ENCODE peak calls at places on chromosomes 2 and 18, in six cellular contexts. T, E, O, K, A and W are unnamed samples.

GRCh38 chr2:36482576-36483214 is 115.3 kb downstream of the FEZ2 start:
- DNase-seq in T (no peak), E (peak; percentile 67), O (no peak), K (no peak), A (no peak), W (no peak)

GRCh38 chr18:47968721-47969120 is 38.3 kb upstream of the SMAD2 start:
- DNase-seq in T (no peak), E (no peak), O (no peak), K (no peak), A (no peak), W (no peak)

GRCh38 chr2:208072250-208072892 is 47.0 kb upstream of the PLEKHM3 start:
- DNase-seq in T (peak; percentile 28), E (peak; percentile 74), O (peak; percentile 68), K (peak; percentile 1), A (peak; percentile 82), W (peak; percentile 73)

GRCh38 chr18:26640541-26640940 is 92.2 kb upstream of the KCTD1 start:
- DNase-seq in T (no peak), E (no peak), O (no peak), K (no peak), A (no peak), W (no peak)

GRCh38 chr2:236719192-236719635 is 149.6 kb downstream of the ACKR3 start:
- DNase-seq in T (no peak), E (no peak), O (no peak), K (no peak), A (no peak), W (no peak)

GRCh38 chr2:29213871-29214341 is 98.7 kb downstream of the CLIP4 start:
- DNase-seq in T (no peak), E (no peak), O (no peak), K (no peak), A (no peak), W (no peak)

GRCh38 chr2:50620783-50621182 is 411.1 kb downstream of the NRXN1 start:
- DNase-seq in T (no peak), E (no peak), O (no peak), K (no peak), A (no peak), W (no peak)

GRCh38 chr2:172083725-172084483 is 1.4 kb upstream of the DLX1 start:
- DNase-seq in T (no peak), E (no peak), O (no peak), K (no peak), A (no peak), W (no peak)

GRCh38 chr18:50275503-50276036 is 5.8 kb downstream of the MBD1 start:
- DNase-seq in T (no peak), E (no peak), O (no peak), K (no peak), A (no peak), W (no peak)
- H3K36me3 ChIP-seq in T (peaks cover 88% of the 10 kb centered on the region), E (peaks cover 39% of the 10 kb centered on the region), O (peaks cover 84% of the 10 kb centered on the region), K (peaks cover 65% of the 10 kb centered on the region), A (peaks cover 45% of the 10 kb centered on the region), W (peaks cover 59% of the 10 kb centered on the region)

GRCh38 chr18:66111018-66111417 is 360.2 kb downstream of the CDH7 start:
- DNase-seq in T (no peak), E (no peak), O (no peak), K (no peak), A (no peak), W (no peak)
- H3K27ac ChIP-seq in T (no peak overlapping the region), E (no peak overlapping the region), O (no peak overlapping the region), K (no peak overlapping the region), A (no peak overlapping the region), W (no peak overlapping the region)

GRCh38 chr2:61320181-61320580 is 150.7 kb downstream of the USP34 start:
- DNase-seq in T (no peak), E (no peak), O (no peak), K (no peak), A (no peak), W (no peak)
- H3K36me3 ChIP-seq in T (peaks cover 65% of the 10 kb centered on the region), E (no peaks in the 10 kb centered on the region), O (peaks cover 61% of the 10 kb centered on the region), K (peaks cover 43% of the 10 kb centered on the region), A (no peaks in the 10 kb centered on the region), W (no peaks in the 10 kb centered on the region)

GRCh38 chr2:152440460-152440859 is 105.5 kb downstream of the FMNL2 start:
- DNase-seq in T (no peak), E (no peak), O (no peak), K (no peak), A (no peak), W (no peak)

GRCh38 chr2:152440049-152440448 is 105.1 kb downstream of the FMNL2 start:
- DNase-seq in T (no peak), E (no peak), O (no peak), K (no peak), A (no peak), W (no peak)

GRCh38 chr2:152444448-152444847 is 109.5 kb downstream of the FMNL2 start:
- DNase-seq in T (no peak), E (no peak), O (no peak), K (no peak), A (no peak), W (no peak)

GRCh38 chr2:152443771-152444170 is 108.8 kb downstream of the FMNL2 start:
- DNase-seq in T (no peak), E (peak; percentile 53), O (no peak), K (no peak), A (no peak), W (peak; percentile 72)

GRCh38 chr2:152441961-152442360 is 107.0 kb downstream of the FMNL2 start:
- DNase-seq in T (no peak), E (no peak), O (no peak), K (no peak), A (no peak), W (no peak)
- H3K27ac ChIP-seq in T (no peak overlapping the region), E (no peak overlapping the region), O (no peak overlapping the region), K (no peak overlapping the region), A (no peak overlapping the region), W (no peak overlapping the region)

GRCh38 chr18:79733996-79734770 is 54.6 kb downstream of the CTDP1 start:
- DNase-seq in T (peak; percentile 30), E (peak; percentile 82), O (no peak), K (no peak), A (no peak), W (no peak)
- H3K36me3 ChIP-seq in T (peaks cover 91% of the 10 kb centered on the region), E (peaks cover 33% of the 10 kb centered on the region), O (peaks cover 63% of the 10 kb centered on the region), K (peaks cover 77% of the 10 kb centered on the region), A (peaks cover 40% of the 10 kb centered on the region), W (peaks cover 78% of the 10 kb centered on the region)

GRCh38 chr2:46407852-46408455 is 71.4 kb upstream of the TMEM247 start:
- DNase-seq in T (no peak), E (no peak), O (no peak), K (no peak), A (no peak), W (no peak)
- H3K27ac ChIP-seq in T (peak overlapping the region; percentile 84), E (no peak overlapping the region), O (no peak overlapping the region), K (no peak overlapping the region), A (no peak overlapping the region), W (no peak overlapping the region)

GRCh38 chr2:10087360-10087759 is 7.1 kb upstream of the CYS1 start:
- DNase-seq in T (no peak), E (no peak), O (no peak), K (no peak), A (no peak), W (no peak)
- H3K36me3 ChIP-seq in T (no peaks in the 10 kb centered on the region), E (no peaks in the 10 kb centered on the region), O (no peaks in the 10 kb centered on the region), K (no peaks in the 10 kb centered on the region), A (no peaks in the 10 kb centered on the region), W (no peaks in the 10 kb centered on the region)

GRCh38 chr2:240372051-240372450 is 63.4 kb upstream of the GPC1 start:
- DNase-seq in T (no peak), E (no peak), O (no peak), K (no peak), A (no peak), W (no peak)

GRCh38 chr2:240371461-240372000 is 63.9 kb upstream of the GPC1 start:
- DNase-seq in T (no peak), E (no peak), O (no peak), K (no peak), A (no peak), W (no peak)

GRCh38 chr2:240367721-240368120 is 67.7 kb upstream of the GPC1 start:
- DNase-seq in T (peak; percentile 15), E (no peak), O (no peak), K (no peak), A (no peak), W (peak; percentile 68)

GRCh38 chr2:240368746-240369724 is 66.4 kb upstream of the GPC1 start:
- DNase-seq in T (peak; percentile 81), E (no peak), O (no peak), K (no peak), A (no peak), W (peak; percentile 82)

GRCh38 chr2:240369725-240370585 is 65.5 kb upstream of the GPC1 start:
- DNase-seq in T (peak; percentile 82), E (peak; percentile 81), O (no peak), K (no peak), A (no peak), W (peak; percentile 88)
- H3K27ac ChIP-seq in T (peak overlapping the region; percentile 96), E (peak overlapping the region; percentile 99), O (no peak overlapping the region), K (no peak overlapping the region), A (no peak overlapping the region), W (no peak overlapping the region)

DNA sequence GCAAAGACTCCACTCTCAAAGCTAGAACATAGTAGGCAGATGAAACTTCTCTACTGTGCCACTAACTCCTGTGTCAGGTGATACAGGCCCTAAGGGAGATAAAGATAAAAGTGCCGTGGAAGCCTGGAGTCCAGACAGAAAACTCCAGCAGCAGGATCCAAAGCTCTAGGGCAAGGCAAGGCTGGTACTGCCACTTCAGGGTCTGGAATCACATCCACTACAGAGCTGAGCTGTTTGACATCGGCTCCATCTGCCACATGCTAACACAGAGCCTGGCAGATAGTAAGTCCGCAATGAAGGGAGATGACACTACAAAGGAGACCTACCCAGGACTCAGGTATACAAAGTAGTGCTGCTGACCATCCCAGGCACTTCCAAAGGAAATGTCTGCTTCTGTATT is 34.4 kb downstream of the EPG5 start:
- DNase-seq in T (no peak), E (no peak), O (no peak), K (no peak), A (no peak), W (no peak)
- H3K36me3 ChIP-seq in T (peaks cover 84% of the 10 kb centered on the region), E (no peaks in the 10 kb centered on the region), O (peaks cover 62% of the 10 kb centered on the region), K (peaks cover 48% of the 10 kb centered on the region), A (peaks cover 2% of the 10 kb centered on the region), W (peaks cover 21% of the 10 kb centered on the region)